ENCODE peak calls at places on chromosome 4, in seven cellular contexts. I is lower leg skin, N is H1, H is lung, K is GM12864, M is aorta, X is SK-N-SH. J is an unnamed sample.

GRCh38 chr4:17762705-17763104 is 18.7 kb downstream of the FAM184B start:
- DNase-seq in I (no peak), N (no peak), H (no peak), K (no peak), M (no peak), X (no peak), J (no peak)

GRCh38 chr4:114193625-114194399 is 214.4 kb upstream of the ARSJ start:
- DNase-seq in I (no peak), N (no peak), H (no peak), K (no peak), M (no peak), X (no peak), J (no peak)

GRCh38 chr4:8727546-8728510 is 135.3 kb downstream of the CPZ start:
- DNase-seq in I (peak), N (no peak), H (no peak), K (no peak), M (no peak), X (peak), J (no peak)

GRCh38 chr4:11428701-11429571 is at the start of gene HS3ST1:
- DNase-seq in I (peak), N (peak), H (peak), K (no peak), M (peak), X (peak), J (no peak)

GRCh38 chr4:24472514-24473308 is 111.6 kb downstream of the DHX15 start:
- DNase-seq in I (peak), N (peak), H (peak), K (peak), M (peak), X (peak), J (no peak)

GRCh38 chr4:164779080-164779479 is 25.1 kb downstream of the SMIM31 start:
- DNase-seq in I (no peak), N (no peak), H (no peak), K (no peak), M (no peak), X (no peak), J (no peak)

GRCh38 chr4:139816856-139817255 is 151.2 kb downstream of the MGST2 start:
- DNase-seq in I (no peak), N (no peak), H (no peak), K (no peak), M (no peak), X (no peak), J (no peak)

GRCh38 chr4:168832746-168833575 is 177.1 kb downstream of the CBR4 start:
- DNase-seq in I (no peak), N (no peak), H (no peak), K (no peak), M (peak), X (peak), J (peak)

GRCh38 chr4:121711263-121712000 is 14.7 kb upstream of the ANXA5 start:
- DNase-seq in I (peak), N (peak), H (peak), K (peak), M (peak), X (peak), J (no peak)

GRCh38 chr4:137526681-137527080 is 5.6 kb downstream of the PCDH18 start:
- DNase-seq in I (no peak), N (no peak), H (no peak), K (no peak), M (no peak), X (no peak), J (no peak)

GRCh38 chr4:143558823-143559756 is 45.6 kb downstream of the SMARCA5 start:
- DNase-seq in I (peak), N (peak), H (peak), K (peak), M (peak), X (peak), J (no peak)

GRCh38 chr4:79609853-79610252 is 201.8 kb upstream of the GK2 start:
- DNase-seq in I (no peak), N (no peak), H (no peak), K (no peak), M (no peak), X (no peak), J (no peak)

GRCh38 chr4:145899886-145900466 is 38.6 kb downstream of the ZNF827 start:
- DNase-seq in I (no peak), N (no peak), H (no peak), K (no peak), M (no peak), X (no peak), J (no peak)

GRCh38 chr4:22412013-22412412 is 103.9 kb downstream of the ADGRA3 start:
- DNase-seq in I (no peak), N (no peak), H (no peak), K (no peak), M (no peak), X (no peak), J (no peak)

DNA sequence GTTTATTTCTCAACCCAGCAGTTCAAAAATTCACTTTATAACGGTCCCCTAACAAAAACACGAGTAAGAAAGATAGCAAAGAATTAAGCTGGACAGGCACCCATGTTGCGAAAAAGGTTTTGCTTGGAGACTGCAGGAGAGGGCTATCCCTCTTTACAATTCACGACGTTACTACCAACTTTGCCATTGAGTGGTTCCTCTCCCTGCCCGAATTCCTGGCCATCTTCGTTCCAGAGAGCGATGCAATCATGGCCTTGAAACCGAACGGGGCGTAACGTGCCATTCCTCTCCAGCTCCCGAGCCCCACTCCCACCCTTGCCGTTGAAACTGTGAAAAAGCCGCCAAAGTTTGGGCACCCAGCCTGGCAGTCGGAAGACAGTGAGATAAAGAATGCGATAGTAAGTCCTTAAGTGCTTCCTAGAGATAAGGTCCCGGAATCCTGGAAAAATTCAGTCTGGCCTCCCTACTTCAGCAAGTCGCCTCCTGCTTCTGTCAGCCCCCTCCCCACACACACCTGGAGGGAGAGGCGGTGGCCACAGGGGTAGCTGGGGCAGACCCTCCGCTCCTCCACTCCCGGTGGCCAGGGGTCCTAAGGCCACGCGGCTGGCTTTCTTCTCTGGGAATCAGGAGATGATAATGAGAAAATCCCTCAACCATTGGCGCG is 65.2 kb downstream of the FBXO8 start:
- DNase-seq in I (no peak), N (no peak), H (no peak), K (no peak), M (no peak), X (peak), J (no peak)
- H3K4me3 ChIP-seq in I (no peak), N (no peak), H (no peak), K (no peak), M (no peak), X (peak), J (peak)

DNA sequence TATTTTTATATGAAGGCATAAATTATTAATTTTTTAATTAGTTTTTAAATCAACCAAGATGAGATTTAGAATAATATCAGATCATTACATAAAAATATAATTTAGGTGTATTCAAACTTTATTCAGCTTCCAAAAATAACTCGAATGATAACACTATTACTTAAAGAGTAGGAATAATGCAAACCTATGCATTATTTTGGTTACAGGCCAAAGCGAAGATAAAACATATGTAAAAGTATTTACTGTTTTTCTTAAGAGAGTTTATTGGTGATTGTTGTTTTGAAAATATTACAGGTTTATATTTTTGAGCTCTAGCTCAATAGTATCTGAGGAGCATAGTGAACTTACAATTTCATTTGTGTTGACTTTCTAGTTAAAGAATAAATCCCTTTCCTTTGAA is 346.7 kb downstream of the ARHGAP24 start:
- DNase-seq in I (no peak), N (no peak), H (no peak), K (no peak), M (no peak), X (no peak), J (no peak)
- H3K4me3 ChIP-seq in I (no peak), N (no peak), H (no peak), K (no peak), M (no peak), X (no peak), J (no peak)

GRCh38 chr4:48963042-48963679 is 22.9 kb upstream of the CWH43 start:
- DNase-seq in I (peak), N (peak), H (peak), K (peak), M (peak), X (peak), J (no peak)
- H3K4me3 ChIP-seq in I (no peak), N (no peak), H (no peak), K (no peak), M (no peak), X (no peak), J (no peak)

GRCh38 chr4:2874861-2875260 is 31.2 kb downstream of the ADD1 start:
- DNase-seq in I (no peak), N (no peak), H (no peak), K (no peak), M (no peak), X (no peak), J (no peak)
- H3K4me3 ChIP-seq in I (no peak), N (no peak), H (no peak), K (no peak), M (no peak), X (no peak), J (no peak)